ENCODE peak calls at places on chromosomes 6 and 20, in four cellular contexts. B, J, Z and Q are unnamed samples.

GRCh38 chr6:2784061-2784460 is 18.9 kb downstream of the WRNIP1 start:
- DNase-seq in B (no peak), J (no peak), Z (no peak), Q (no peak)

GRCh38 chr20:64145458-64146300 is 18.6 kb upstream of the MYT1 start:
- DNase-seq in B (no peak), J (peak), Z (no peak), Q (peak)

GRCh38 chr20:35314460-35315198 is 22.4 kb upstream of the FAM83C start:
- DNase-seq in B (no peak), J (no peak), Z (no peak), Q (no peak)

GRCh38 chr20:19552144-19552895 is 205.7 kb upstream of the RIN2 start:
- DNase-seq in B (peak), J (no peak), Z (no peak), Q (peak)

GRCh38 chr20:32431457-32431856 is 73.3 kb downstream of the ASXL1 start:
- DNase-seq in B (no peak), J (no peak), Z (no peak), Q (no peak)

GRCh38 chr6:30690403-30691207 is at the start of gene NRM:
- DNase-seq in B (peak), J (peak), Z (no peak), Q (peak)

GRCh38 chr6:10558575-10558974 is 37.4 kb downstream of the GCNT2 start:
- DNase-seq in B (no peak), J (no peak), Z (no peak), Q (peak)

GRCh38 chr6:100726741-100727140 is 154.4 kb downstream of the ASCC3 start:
- DNase-seq in B (no peak), J (no peak), Z (no peak), Q (no peak)

GRCh38 chr6:35970181-35970580 is 49.3 kb upstream of the SRPK1 start:
- DNase-seq in B (no peak), J (no peak), Z (no peak), Q (no peak)

GRCh38 chr6:43916924-43917877 is 147.2 kb downstream of the VEGFA start:
- DNase-seq in B (peak), J (no peak), Z (no peak), Q (no peak)

GRCh38 chr20:62274332-62275262 is 28.2 kb upstream of the ADRM1 start:
- DNase-seq in B (no peak), J (peak), Z (no peak), Q (no peak)

GRCh38 chr20:38242848-38243449 is 17.6 kb downstream of the KIAA1755 start:
- DNase-seq in B (peak), J (peak), Z (no peak), Q (peak)

GRCh38 chr6:149028767-149029405 is 282.1 kb downstream of the UST start:
- DNase-seq in B (peak), J (peak), Z (peak), Q (no peak)

GRCh38 chr6:153108320-153108719 is 22.8 kb downstream of the RGS17 start:
- DNase-seq in B (no peak), J (no peak), Z (no peak), Q (no peak)

GRCh38 chr6:54419885-54420284 is 111.6 kb downstream of the TINAG start:
- DNase-seq in B (no peak), J (no peak), Z (no peak), Q (no peak)

GRCh38 chr6:47452899-47453298 is 24.7 kb upstream of the CD2AP start:
- DNase-seq in B (no peak), J (no peak), Z (no peak), Q (no peak)

GRCh38 chr6:126051739-126052138 is 65.4 kb downstream of the TRMT11 start:
- DNase-seq in B (no peak), J (no peak), Z (no peak), Q (no peak)

GRCh38 chr6:129890701-129891100 is 29.6 kb upstream of the TMEM244 start:
- DNase-seq in B (no peak), J (peak), Z (no peak), Q (no peak)

GRCh38 chr6:123742626-123743025 is 61.0 kb upstream of the NKAIN2 start:
- DNase-seq in B (no peak), J (no peak), Z (no peak), Q (no peak)

GRCh38 chr6:10381133-10381829 is 33.6 kb downstream of the TFAP2A start:
- DNase-seq in B (no peak), J (no peak), Z (no peak), Q (peak)

GRCh38 chr20:3919352-3919751 is 30.2 kb downstream of the PANK2 start:
- DNase-seq in B (no peak), J (no peak), Z (no peak), Q (no peak)

GRCh38 chr6:36712816-36713215 is 15.2 kb downstream of the RAB44 start:
- DNase-seq in B (no peak), J (no peak), Z (no peak), Q (no peak)

GRCh38 chr6:90194371-90194841 is 102.2 kb downstream of the BACH2 start:
- DNase-seq in B (no peak), J (no peak), Z (no peak), Q (no peak)
- TF ChIP-seq CREM in B (no peak), J (no peak), Z (no peak), Q (no peak)

GRCh38 chr6:4093288-4093687 is 14.4 kb upstream of the FAM217A start:
- DNase-seq in B (no peak), J (no peak), Z (no peak), Q (no peak)
- TF ChIP-seq CREM in B (no peak), J (no peak), Z (no peak), Q (no peak)

GRCh38 chr6:109212683-109213082 is 117.4 kb downstream of the CEP57L1 start:
- DNase-seq in B (no peak), J (no peak), Z (no peak), Q (no peak)
- TF ChIP-seq CREM in B (no peak), J (no peak), Z (no peak), Q (no peak)

GRCh38 chr6:42783876-42784738 is 2.3 kb downstream of the BICRAL start:
- DNase-seq in B (no peak), J (no peak), Z (no peak), Q (no peak)
- TF ChIP-seq CREM in B (no peak), J (no peak), Z (no peak), Q (no peak)

GRCh38 chr20:50260480-50261221 is 70.0 kb downstream of the CEBPB start:
- DNase-seq in B (no peak), J (peak), Z (no peak), Q (no peak)
- TF ChIP-seq CREM in B (no peak), J (no peak), Z (no peak), Q (no peak)